ENCODE peak calls at places on chromosomes 5 and 9, in ten cellular contexts. One of them, this sample, is unnamed.
A peak's percentile ranks its signal among the peaks of the same experiment; 100 is the strongest.

GRCh38 chr5:132059043-132059695 is 1.3 kb upstream of the IL3 start:
- DNase-seq in HepG2: no peak
- DNase-seq in H1: peak; percentile 39
- DNase-seq in transverse colon: peak; percentile 8
- DNase-seq in SK-N-SH: peak; percentile 5
- DNase-seq in upper lobe of left lung: no peak
- DNase-seq in GM12878: no peak
- DNase-seq in K562: no peak
- DNase-seq in sigmoid colon: peak; percentile 52
- DNase-seq in suprapubic skin: peak; percentile 52
- DNase-seq in this sample: peak; percentile 25

GRCh38 chr5:173238312-173239232 is 3.6 kb upstream of the NKX2-5 start:
- DNase-seq in HepG2: no peak
- DNase-seq in H1: no peak
- DNase-seq in transverse colon: no peak
- DNase-seq in SK-N-SH: peak; percentile 73
- DNase-seq in upper lobe of left lung: no peak
- DNase-seq in GM12878: no peak
- DNase-seq in K562: no peak
- DNase-seq in sigmoid colon: no peak
- DNase-seq in suprapubic skin: no peak
- DNase-seq in this sample: no peak

GRCh38 chr5:98433673-98434072 is 339.8 kb upstream of the RGMB start:
- DNase-seq in HepG2: no peak
- DNase-seq in H1: no peak
- DNase-seq in transverse colon: no peak
- DNase-seq in SK-N-SH: no peak
- DNase-seq in upper lobe of left lung: no peak
- DNase-seq in GM12878: no peak
- DNase-seq in K562: no peak
- DNase-seq in sigmoid colon: no peak
- DNase-seq in suprapubic skin: no peak
- DNase-seq in this sample: no peak

GRCh38 chr9:124257865-124258764 is at the start of gene NEK6:
- DNase-seq in HepG2: no peak
- DNase-seq in H1: no peak
- DNase-seq in transverse colon: peak; percentile 19
- DNase-seq in SK-N-SH: peak; percentile 84
- DNase-seq in upper lobe of left lung: no peak
- DNase-seq in GM12878: no peak
- DNase-seq in K562: peak; percentile 40
- DNase-seq in sigmoid colon: peak; percentile 47
- DNase-seq in suprapubic skin: no peak
- DNase-seq in this sample: peak; percentile 40

GRCh38 chr9:2343756-2344155 is 277.8 kb upstream of the VLDLR start:
- DNase-seq in HepG2: no peak
- DNase-seq in H1: peak; percentile 6
- DNase-seq in transverse colon: no peak
- DNase-seq in SK-N-SH: no peak
- DNase-seq in upper lobe of left lung: no peak
- DNase-seq in GM12878: no peak
- DNase-seq in K562: no peak
- DNase-seq in sigmoid colon: no peak
- DNase-seq in suprapubic skin: no peak
- DNase-seq in this sample: no peak

GRCh38 chr5:96601811-96602244 is 60.3 kb upstream of the CAST start:
- DNase-seq in HepG2: peak; percentile 56
- DNase-seq in H1: peak; percentile 58
- DNase-seq in transverse colon: peak; percentile 33
- DNase-seq in SK-N-SH: peak; percentile 67
- DNase-seq in upper lobe of left lung: peak; percentile 34
- DNase-seq in GM12878: peak; percentile 16
- DNase-seq in K562: peak; percentile 66
- DNase-seq in sigmoid colon: no peak
- DNase-seq in suprapubic skin: no peak
- DNase-seq in this sample: peak; percentile 34

GRCh38 chr5:71481441-71481840 is 26.0 kb downstream of the BDP1 start:
- DNase-seq in HepG2: no peak
- DNase-seq in H1: no peak
- DNase-seq in transverse colon: no peak
- DNase-seq in SK-N-SH: no peak
- DNase-seq in upper lobe of left lung: no peak
- DNase-seq in GM12878: no peak
- DNase-seq in K562: no peak
- DNase-seq in sigmoid colon: no peak
- DNase-seq in suprapubic skin: no peak
- DNase-seq in this sample: no peak

GRCh38 chr5:88942967-88943291 is 59.9 kb upstream of the MEF2C start:
- DNase-seq in HepG2: no peak
- DNase-seq in H1: no peak
- DNase-seq in transverse colon: no peak
- DNase-seq in SK-N-SH: no peak
- DNase-seq in upper lobe of left lung: no peak
- DNase-seq in GM12878: no peak
- DNase-seq in K562: no peak
- DNase-seq in sigmoid colon: no peak
- DNase-seq in suprapubic skin: no peak
- DNase-seq in this sample: no peak

GRCh38 chr5:91038180-91038808 is 344.8 kb downstream of the ARRDC3 start:
- DNase-seq in HepG2: no peak
- DNase-seq in H1: no peak
- DNase-seq in transverse colon: peak; percentile 15
- DNase-seq in SK-N-SH: no peak
- DNase-seq in upper lobe of left lung: no peak
- DNase-seq in GM12878: no peak
- DNase-seq in K562: no peak
- DNase-seq in sigmoid colon: peak; percentile 83
- DNase-seq in suprapubic skin: no peak
- DNase-seq in this sample: no peak

GRCh38 chr5:176780951-176781350 is 29.4 kb upstream of the UNC5A start:
- DNase-seq in HepG2: peak; percentile 27
- DNase-seq in H1: no peak
- DNase-seq in transverse colon: no peak
- DNase-seq in SK-N-SH: no peak
- DNase-seq in upper lobe of left lung: peak; percentile 21
- DNase-seq in GM12878: no peak
- DNase-seq in K562: no peak
- DNase-seq in sigmoid colon: peak; percentile 29
- DNase-seq in suprapubic skin: peak; percentile 44
- DNase-seq in this sample: no peak

GRCh38 chr9:114945601-114946000 is 15.2 kb upstream of the TNFSF8 start:
- DNase-seq in HepG2: no peak
- DNase-seq in H1: no peak
- DNase-seq in transverse colon: no peak
- DNase-seq in SK-N-SH: no peak
- DNase-seq in upper lobe of left lung: no peak
- DNase-seq in GM12878: no peak
- DNase-seq in K562: no peak
- DNase-seq in sigmoid colon: no peak
- DNase-seq in suprapubic skin: no peak
- DNase-seq in this sample: no peak

GRCh38 chr9:122200960-122201635 is 27.7 kb downstream of the LHX6 start:
- DNase-seq in HepG2: no peak
- DNase-seq in H1: no peak
- DNase-seq in transverse colon: no peak
- DNase-seq in SK-N-SH: no peak
- DNase-seq in upper lobe of left lung: no peak
- DNase-seq in GM12878: no peak
- DNase-seq in K562: no peak
- DNase-seq in sigmoid colon: no peak
- DNase-seq in suprapubic skin: no peak
- DNase-seq in this sample: peak; percentile 45

DNA sequence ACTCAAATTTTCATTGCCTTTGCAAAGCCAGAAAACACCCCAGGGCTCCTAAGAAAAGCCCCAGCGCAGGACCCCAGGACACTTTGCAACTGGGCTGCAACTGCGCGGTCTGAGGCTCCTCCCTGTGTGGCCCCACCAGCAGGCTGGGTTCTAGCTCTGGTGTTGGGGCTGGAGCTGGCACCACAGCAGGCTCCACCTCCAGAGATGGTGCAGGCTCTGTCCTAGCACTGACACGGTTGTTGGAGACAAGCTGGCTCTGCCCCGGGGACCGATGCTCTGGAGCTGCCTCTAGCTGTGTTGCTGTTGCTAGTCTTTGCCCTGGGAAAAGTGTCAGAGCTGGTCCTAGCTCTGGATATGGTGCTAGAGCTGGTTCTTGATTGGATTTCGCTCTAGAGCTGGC is 13.6 kb downstream of the LCN10 start:
- DNase-seq in HepG2: no peak
- DNase-seq in H1: no peak
- DNase-seq in transverse colon: no peak
- DNase-seq in SK-N-SH: no peak
- DNase-seq in upper lobe of left lung: no peak
- DNase-seq in GM12878: no peak
- DNase-seq in K562: no peak
- DNase-seq in sigmoid colon: no peak
- DNase-seq in suprapubic skin: no peak
- DNase-seq in this sample: no peak
- TF ChIP-seq POLR2AphosphoS5 in HepG2: no peak
- TF ChIP-seq POLR2AphosphoS5 in H1: no peak
- TF ChIP-seq POLR2AphosphoS5 in transverse colon: no peak
- TF ChIP-seq POLR2AphosphoS5 in SK-N-SH: no peak
- TF ChIP-seq POLR2AphosphoS5 in upper lobe of left lung: no peak
- TF ChIP-seq POLR2AphosphoS5 in GM12878: no peak
- TF ChIP-seq POLR2AphosphoS5 in K562: no peak
- TF ChIP-seq POLR2AphosphoS5 in sigmoid colon: no peak
- TF ChIP-seq POLR2AphosphoS5 in suprapubic skin: no peak
- TF ChIP-seq POLR2AphosphoS5 in this sample: no peak

GRCh38 chr5:144844086-144844485 is 673.4 kb downstream of the KCTD16 start:
- DNase-seq in HepG2: no peak
- DNase-seq in H1: no peak
- DNase-seq in transverse colon: no peak
- DNase-seq in SK-N-SH: no peak
- DNase-seq in upper lobe of left lung: no peak
- DNase-seq in GM12878: no peak
- DNase-seq in K562: no peak
- DNase-seq in sigmoid colon: no peak
- DNase-seq in suprapubic skin: no peak
- DNase-seq in this sample: no peak
- TF ChIP-seq EP300 in HepG2: no peak
- TF ChIP-seq EP300 in H1: no peak
- TF ChIP-seq EP300 in transverse colon: no peak
- TF ChIP-seq EP300 in SK-N-SH: no peak
- TF ChIP-seq EP300 in upper lobe of left lung: no peak
- TF ChIP-seq EP300 in GM12878: no peak
- TF ChIP-seq EP300 in K562: no peak
- TF ChIP-seq EP300 in sigmoid colon: no peak
- TF ChIP-seq EP300 in suprapubic skin: no peak
- TF ChIP-seq EP300 in this sample: no peak

GRCh38 chr9:6564370-6564769 is 81.2 kb downstream of the GLDC start:
- DNase-seq in HepG2: no peak
- DNase-seq in H1: no peak
- DNase-seq in transverse colon: no peak
- DNase-seq in SK-N-SH: no peak
- DNase-seq in upper lobe of left lung: no peak
- DNase-seq in GM12878: no peak
- DNase-seq in K562: no peak
- DNase-seq in sigmoid colon: no peak
- DNase-seq in suprapubic skin: no peak
- DNase-seq in this sample: no peak

GRCh38 chr9:6564868-6565267 is 80.7 kb downstream of the GLDC start:
- DNase-seq in HepG2: no peak
- DNase-seq in H1: no peak
- DNase-seq in transverse colon: no peak
- DNase-seq in SK-N-SH: no peak
- DNase-seq in upper lobe of left lung: no peak
- DNase-seq in GM12878: no peak
- DNase-seq in K562: no peak
- DNase-seq in sigmoid colon: no peak
- DNase-seq in suprapubic skin: no peak
- DNase-seq in this sample: no peak

GRCh38 chr9:6562194-6562593 is 83.3 kb downstream of the GLDC start:
- DNase-seq in HepG2: no peak
- DNase-seq in H1: no peak
- DNase-seq in transverse colon: no peak
- DNase-seq in SK-N-SH: no peak
- DNase-seq in upper lobe of left lung: no peak
- DNase-seq in GM12878: no peak
- DNase-seq in K562: no peak
- DNase-seq in sigmoid colon: no peak
- DNase-seq in suprapubic skin: no peak
- DNase-seq in this sample: no peak

GRCh38 chr9:6565312-6565711 is 80.2 kb downstream of the GLDC start:
- DNase-seq in HepG2: no peak
- DNase-seq in H1: no peak
- DNase-seq in transverse colon: no peak
- DNase-seq in SK-N-SH: no peak
- DNase-seq in upper lobe of left lung: no peak
- DNase-seq in GM12878: no peak
- DNase-seq in K562: no peak
- DNase-seq in sigmoid colon: no peak
- DNase-seq in suprapubic skin: no peak
- DNase-seq in this sample: no peak

DNA sequence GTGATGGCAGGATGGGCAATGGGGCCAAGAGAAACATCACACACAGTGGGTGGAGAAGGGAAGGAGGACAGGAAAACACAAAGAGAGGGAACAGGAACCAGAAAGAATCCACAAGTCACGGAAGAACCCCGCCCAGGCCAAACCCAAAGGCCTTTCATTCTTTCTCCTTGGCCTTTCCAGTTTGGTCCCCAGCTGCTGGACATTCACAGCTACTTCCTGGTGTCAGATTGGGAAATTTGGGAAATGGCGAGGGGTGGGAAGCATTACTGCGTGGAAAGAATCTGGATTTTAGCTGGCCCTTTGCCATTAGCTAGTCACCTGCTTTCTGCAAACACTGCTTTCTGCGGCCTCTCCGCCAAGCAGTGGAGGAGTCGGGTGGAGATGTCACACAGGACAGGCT is 82.5 kb downstream of the GLDC start:
- DNase-seq in HepG2: no peak
- DNase-seq in H1: no peak
- DNase-seq in transverse colon: no peak
- DNase-seq in SK-N-SH: no peak
- DNase-seq in upper lobe of left lung: no peak
- DNase-seq in GM12878: no peak
- DNase-seq in K562: no peak
- DNase-seq in sigmoid colon: no peak
- DNase-seq in suprapubic skin: no peak
- DNase-seq in this sample: no peak
- TF ChIP-seq POLR2AphosphoS5 in HepG2: no peak
- TF ChIP-seq POLR2AphosphoS5 in H1: no peak
- TF ChIP-seq POLR2AphosphoS5 in transverse colon: no peak
- TF ChIP-seq POLR2AphosphoS5 in SK-N-SH: no peak
- TF ChIP-seq POLR2AphosphoS5 in upper lobe of left lung: no peak
- TF ChIP-seq POLR2AphosphoS5 in GM12878: no peak
- TF ChIP-seq POLR2AphosphoS5 in K562: no peak
- TF ChIP-seq POLR2AphosphoS5 in sigmoid colon: no peak
- TF ChIP-seq POLR2AphosphoS5 in suprapubic skin: no peak
- TF ChIP-seq POLR2AphosphoS5 in this sample: no peak

DNA sequence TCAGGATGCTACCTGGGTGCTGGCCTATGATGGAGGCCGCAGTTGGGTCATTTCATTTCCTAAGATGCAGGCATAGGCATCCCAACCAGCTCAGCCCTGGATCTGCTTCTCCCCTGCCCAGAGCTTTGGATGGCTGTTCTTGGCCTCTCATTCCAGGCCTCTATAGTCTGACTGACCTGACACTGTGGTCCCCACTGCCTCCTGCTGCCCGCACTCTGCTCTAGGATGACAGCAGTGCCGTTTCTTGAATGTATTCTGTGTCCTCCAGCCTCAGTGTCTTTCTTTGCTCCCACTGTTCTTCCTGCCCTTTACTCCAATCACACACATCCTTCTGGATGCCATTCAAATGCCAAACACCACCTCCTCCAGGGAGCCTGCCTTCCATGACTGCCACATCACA is 235.7 kb downstream of the HSPA4 start:
- DNase-seq in HepG2: peak; percentile 12
- DNase-seq in H1: peak; percentile 55
- DNase-seq in transverse colon: peak; percentile 61
- DNase-seq in SK-N-SH: peak; percentile 79
- DNase-seq in upper lobe of left lung: no peak
- DNase-seq in GM12878: no peak
- DNase-seq in K562: peak; percentile 27
- DNase-seq in sigmoid colon: no peak
- DNase-seq in suprapubic skin: no peak
- DNase-seq in this sample: peak; percentile 55
- TF ChIP-seq EP300 in HepG2: no peak
- TF ChIP-seq EP300 in H1: no peak
- TF ChIP-seq EP300 in transverse colon: no peak
- TF ChIP-seq EP300 in SK-N-SH: no peak
- TF ChIP-seq EP300 in upper lobe of left lung: no peak
- TF ChIP-seq EP300 in GM12878: no peak
- TF ChIP-seq EP300 in K562: no peak
- TF ChIP-seq EP300 in sigmoid colon: no peak
- TF ChIP-seq EP300 in suprapubic skin: no peak
- TF ChIP-seq EP300 in this sample: no peak